ENCODE peak calls at places on chromosome 18, in six cellular contexts. Z is activated T-cell treated with anti-CD3 and anti-CD28 coated beads, Interleukin-2, amount 50 U/mL, for 4 hours; P is NCI-H345; L is T1000; M is thyroid gland; I is activated naive CD4-positive, alpha-beta T cell treated with Interleukin-2 at 50 U/mL for 16 hours. E is an unnamed sample.
A peak's percentile ranks its signal among the peaks of the same experiment; 100 is the strongest.

GRCh38 chr18:38359258-38359657 is 793.7 kb upstream of the CELF4 start:
- DNase-seq in L (no peak), Z (no peak), M (no peak), I (no peak), P (no peak), E (no peak)

GRCh38 chr18:22377769-22378168 is 39.9 kb downstream of the CTAGE1 start:
- DNase-seq in I (no peak), L (no peak), M (no peak), P (no peak), Z (no peak), E (no peak)

GRCh38 chr18:77127769-77128671 is 4.6 kb downstream of the MBP start:
- DNase-seq in P (peak; percentile 38), Z (no peak), L (peak; percentile 59), M (peak; percentile 40), I (peak; percentile 42), E (no peak)

GRCh38 chr18:29028560-29028959 is 851.6 kb upstream of the CDH2 start:
- DNase-seq in Z (no peak), L (no peak), P (no peak), M (no peak), I (no peak), E (no peak)

GRCh38 chr18:75131455-75132000 is 77.4 kb downstream of the PTGR3 start:
- DNase-seq in M (no peak), Z (no peak), I (no peak), P (no peak), L (no peak), E (no peak)

GRCh38 chr18:79942786-79943607 is 8.5 kb downstream of the SLC66A2 start:
- DNase-seq in Z (no peak), L (no peak), I (no peak), P (no peak), M (peak; percentile 3), E (no peak)

GRCh38 chr18:24704921-24705620 is 244.6 kb downstream of the HRH4 start:
- DNase-seq in Z (no peak), I (no peak), M (no peak), P (peak; percentile 73), L (peak; percentile 31), E (peak; percentile 64)

GRCh38 chr18:55252946-55253345 is 293.7 kb upstream of the CCDC68 start:
- DNase-seq in Z (no peak), P (no peak), L (no peak), I (no peak), M (no peak), E (no peak)

GRCh38 chr18:62044490-62045000 is 142.3 kb downstream of the PIGN start:
- DNase-seq in I (no peak), L (no peak), M (no peak), P (no peak), Z (no peak), E (peak; percentile 11)

GRCh38 chr18:66046025-66046602 is 295.3 kb downstream of the CDH7 start:
- DNase-seq in M (no peak), L (no peak), P (no peak), I (no peak), Z (no peak), E (no peak)

GRCh38 chr18:9716780-9717563 is 8.9 kb downstream of the RAB31 start:
- DNase-seq in P (no peak), I (no peak), M (no peak), L (no peak), Z (no peak), E (no peak)

GRCh38 chr18:77165489-77166415 is 33.2 kb upstream of the MBP start:
- DNase-seq in P (no peak), I (no peak), L (no peak), Z (no peak), M (peak; percentile 22), E (no peak)

GRCh38 chr18:35577045-35577848 is 4.3 kb upstream of the GALNT1 start:
- DNase-seq in Z (no peak), M (no peak), I (peak; percentile 32), P (no peak), L (no peak), E (no peak)

GRCh38 chr18:69727912-69728572 is 219.6 kb downstream of the CD226 start:
- DNase-seq in P (no peak), L (no peak), Z (no peak), I (no peak), M (no peak), E (no peak)

GRCh38 chr18:66555585-66555984 is 48.3 kb downstream of the CDH19 start:
- DNase-seq in I (no peak), P (no peak), L (no peak), Z (no peak), M (no peak), E (no peak)

GRCh38 chr18:23689031-23689615 is at the start of gene LAMA3:
- DNase-seq in M (peak; percentile 46), I (peak; percentile 37), Z (peak; percentile 12), L (peak; percentile 49), P (peak; percentile 60), E (peak; percentile 3)

GRCh38 chr18:55455938-55456337 is 132.1 kb downstream of the TCF4 start:
- DNase-seq in M (no peak), P (no peak), Z (no peak), L (no peak), I (no peak), E (no peak)

GRCh38 chr18:23069481-23069880 is 65.8 kb upstream of the CABLES1 start:
- DNase-seq in I (peak; percentile 14), L (no peak), M (no peak), Z (peak; percentile 23), P (no peak), E (no peak)

GRCh38 chr18:46148810-46149209 is 44.6 kb downstream of the HAUS1 start:
- DNase-seq in P (peak; percentile 39), L (peak; percentile 52), I (peak; percentile 37), Z (peak; percentile 40), M (peak; percentile 61), E (peak; percentile 76)

GRCh38 chr18:42446195-42446594 is 491.2 kb downstream of the PIK3C3 start:
- DNase-seq in I (no peak), M (no peak), L (no peak), P (no peak), Z (no peak), E (no peak)

GRCh38 chr18:31555971-31556747 is 35.5 kb upstream of the TTR start:
- DNase-seq in L (peak; percentile 35), Z (peak; percentile 10), P (peak; percentile 60), M (peak; percentile 14), I (no peak), E (peak; percentile 83)

GRCh38 chr18:48683661-48684060 is 144.8 kb downstream of the CTIF start:
- DNase-seq in P (no peak), I (no peak), M (no peak), L (no peak), Z (no peak), E (no peak)

GRCh38 chr18:54192900-54193299 is 31.6 kb downstream of the MBD2 start:
- DNase-seq in M (no peak), I (no peak), Z (no peak), P (no peak), L (no peak), E (no peak)

GRCh38 chr18:71994273-71994672 is 549.9 kb downstream of the CBLN2 start:
- DNase-seq in M (no peak), Z (no peak), I (no peak), P (no peak), L (no peak), E (no peak)

GRCh38 chr18:6920099-6920955 is 190.8 kb downstream of the ARHGAP28 start:
- DNase-seq in Z (no peak), M (peak; percentile 50), I (no peak), L (no peak), P (peak; percentile 71), E (peak; percentile 55)

GRCh38 chr18:25171334-25171733 is 180.6 kb downstream of the ZNF521 start:
- DNase-seq in L (no peak), I (no peak), M (no peak), Z (no peak), P (no peak), E (peak; percentile 25)

GRCh38 chr18:43847164-43848091 is 570.1 kb upstream of the SYT4 start:
- DNase-seq in M (no peak), L (no peak), I (no peak), P (no peak), Z (no peak), E (no peak)

GRCh38 chr18:48982269-48982668 is 31.5 kb upstream of the SMAD7 start:
- DNase-seq in L (no peak), Z (no peak), P (no peak), I (no peak), M (no peak), E (no peak)

GRCh38 chr18:59468821-59469220 is 109.8 kb upstream of the LMAN1 start:
- DNase-seq in M (no peak), I (no peak), L (no peak), Z (no peak), P (no peak), E (peak; percentile 69)

GRCh38 chr18:73316513-73316912 is 448.7 kb upstream of the NETO1 start:
- DNase-seq in L (no peak), M (no peak), Z (no peak), P (no peak), I (no peak), E (no peak)

GRCh38 chr18:67549946-67550345 is 33.4 kb upstream of the DSEL start:
- DNase-seq in L (no peak), P (no peak), M (no peak), Z (no peak), I (no peak), E (peak; percentile 32)

GRCh38 chr18:48859311-48860275 is 91.2 kb downstream of the SMAD7 start:
- DNase-seq in M (no peak), Z (no peak), P (no peak), I (no peak), L (no peak), E (peak; percentile 93)

GRCh38 chr18:55251186-55251995 is 292.1 kb upstream of the CCDC68 start:
- DNase-seq in L (no peak), M (no peak), Z (no peak), I (no peak), P (no peak), E (no peak)

GRCh38 chr18:22667616-22668422 is 250.1 kb upstream of the CTAGE1 start:
- DNase-seq in L (peak; percentile 54), P (no peak), Z (no peak), M (no peak), I (no peak), E (no peak)

GRCh38 chr18:34242739-34243138 is 18.0 kb upstream of the NOL4 start:
- DNase-seq in P (no peak), L (no peak), Z (no peak), I (no peak), M (no peak), E (no peak)

E was measured in G401.